ENCODE peak calls at places on chromosome 19, in eight cellular contexts. M is activated CD4-positive, alpha-beta T cell treated with anti-CD3 and anti-CD28 coated beads for 24 hours; P is NCI-H1092 treated with DMSO at 0.1 percent for 48 hours; Z is activated T-cell treated with anti-CD3 and anti-CD28 coated beads for 4 hours; K is gastrocnemius medialis; C is stimulated activated CD8-positive, alpha-beta memory T cell treated with anti-CD3 and anti-CD28 coated beads, Interleukin-4, amount 100 ng/mL, for 48 hours; R is Caki2; B is EH. U is an unnamed sample.
A peak's percentile ranks its signal among the peaks of the same experiment; 100 is the strongest.

GRCh38 chr19:11624064-11624463 is 26.8 kb downstream of the ZNF627 start:
- DNase-seq in K (no peak), R (no peak), Z (no peak), M (no peak), B (peak; percentile 78), C (no peak), P (no peak), U (peak; percentile 45)

GRCh38 chr19:28242317-28242927 is 970.5 kb downstream of the UQCRFS1 start:
- DNase-seq in M (no peak), Z (no peak), C (peak; percentile 32), R (peak; percentile 24), B (peak; percentile 2), K (no peak), P (peak; percentile 33), U (peak; percentile 15)

GRCh38 chr19:33446156-33446917 is 72.8 kb downstream of the CEBPG start:
- DNase-seq in C (no peak), P (no peak), K (no peak), B (no peak), M (no peak), Z (no peak), R (no peak), U (peak; percentile 13)

GRCh38 chr19:46967578-46968018 is 52.0 kb upstream of the NPAS1 start:
- DNase-seq in C (no peak), M (no peak), B (no peak), R (peak; percentile 82), Z (no peak), K (peak; percentile 83), P (no peak), U (no peak)

GRCh38 chr19:11370744-11371143 is 3.7 kb upstream of the SWSAP1 start:
- DNase-seq in B (no peak), R (no peak), P (no peak), Z (no peak), C (no peak), K (no peak), M (no peak), U (no peak)

GRCh38 chr19:14526423-14526822 is 3.0 kb upstream of the TECR start:
- DNase-seq in M (no peak), K (no peak), C (no peak), P (no peak), Z (no peak), R (no peak), B (no peak), U (no peak)

GRCh38 chr19:37095859-37096258 is 17.6 kb downstream of the ZNF420 start:
- DNase-seq in Z (no peak), R (no peak), C (no peak), K (no peak), M (no peak), P (no peak), B (no peak), U (no peak)

GRCh38 chr19:48190288-48191284 is 20.1 kb downstream of the ZSWIM9 start:
- DNase-seq in R (peak; percentile 46), C (peak; percentile 53), B (peak; percentile 9), K (no peak), P (no peak), M (no peak), Z (peak; percentile 14), U (peak; percentile 88)

GRCh38 chr19:5948697-5949564 is 29.0 kb downstream of the RANBP3 start:
- DNase-seq in P (peak; percentile 29), C (no peak), R (no peak), B (no peak), Z (no peak), M (no peak), K (no peak), U (peak; percentile 45)

GRCh38 chr19:920051-920857 is 3.1 kb downstream of the KISS1R start:
- DNase-seq in P (peak; percentile 39), C (peak; percentile 76), M (peak; percentile 58), Z (peak; percentile 49), R (no peak), B (no peak), K (no peak), U (no peak)

GRCh38 chr19:54357381-54357780 is 7.3 kb downstream of the LAIR1 start:
- DNase-seq in B (no peak), P (no peak), C (no peak), M (no peak), R (no peak), K (no peak), Z (no peak), U (no peak)

GRCh38 chr19:33054623-33055022 is 10.1 kb downstream of the RHPN2 start:
- DNase-seq in B (no peak), C (no peak), R (peak; percentile 93), P (no peak), M (no peak), K (no peak), Z (no peak), U (no peak)

GRCh38 chr19:12749938-12750521 is 1.6 kb upstream of the BEST2 start:
- DNase-seq in R (no peak), B (peak; percentile 25), K (no peak), Z (no peak), P (peak; percentile 3), C (no peak), M (no peak), U (peak; percentile 24)